ENCODE peak calls at places on chromosome 15, in eight cellular contexts. V, H, P, O, X, J, L and M are unnamed samples.

GRCh38 chr15:99101501-99101900 is 3.4 kb upstream of the SYNM start:
- DNase-seq in V (no peak), P (no peak), H (no peak), J (no peak), L (no peak), O (no peak), X (no peak), M (no peak)

GRCh38 chr15:73052679-73053397 is 575 bp downstream of the NEO1 start:
- DNase-seq in L (peak), V (peak), J (peak), P (peak), X (peak), H (no peak), O (peak), M (peak)

GRCh38 chr15:83285979-83286553 is 1.6 kb upstream of the BNC1 start:
- DNase-seq in P (no peak), H (peak), J (peak), L (no peak), X (peak), V (no peak), O (no peak), M (peak)

GRCh38 chr15:90620379-90621134 is 90.8 kb downstream of the CRTC3 start:
- DNase-seq in O (no peak), J (no peak), P (no peak), L (no peak), X (no peak), H (no peak), V (no peak), M (no peak)

GRCh38 chr15:61474796-61475195 is 245.7 kb upstream of the RORA start:
- DNase-seq in O (no peak), L (no peak), P (no peak), J (no peak), H (peak), X (no peak), V (no peak), M (no peak)

GRCh38 chr15:82933576-82933975 is 18.9 kb downstream of the HOMER2 start:
- DNase-seq in X (no peak), P (no peak), L (no peak), O (no peak), V (no peak), H (no peak), J (no peak), M (no peak)

GRCh38 chr15:100309984-100310291 is 31.8 kb downstream of the ADAMTS17 start:
- DNase-seq in J (no peak), X (no peak), L (no peak), P (no peak), V (no peak), O (no peak), H (no peak), M (no peak)

GRCh38 chr15:94670436-94671034 is 439.2 kb downstream of the MCTP2 start:
- DNase-seq in V (no peak), J (peak), H (peak), X (peak), O (no peak), P (no peak), L (peak), M (peak)

GRCh38 chr15:88618686-88619085 is 2.5 kb upstream of the AEN start:
- DNase-seq in J (no peak), L (no peak), O (no peak), V (no peak), X (no peak), P (no peak), H (no peak), M (no peak)

GRCh38 chr15:62112616-62113593 is 46.1 kb downstream of the C2CD4A start:
- DNase-seq in O (peak), L (peak), X (peak), P (no peak), H (peak), V (no peak), J (peak), M (peak)

GRCh38 chr15:45821390-45821789 is 186.6 kb downstream of the SQOR start:
- DNase-seq in X (no peak), J (no peak), V (no peak), O (no peak), P (no peak), H (no peak), L (no peak), M (no peak)

GRCh38 chr15:59917504-59918157 is 86.5 kb upstream of the FOXB1 start:
- DNase-seq in P (peak), X (peak), H (peak), J (peak), V (no peak), O (peak), L (peak), M (peak)

GRCh38 chr15:61639491-61639890 is 410.4 kb upstream of the RORA start:
- DNase-seq in P (no peak), O (no peak), H (no peak), X (no peak), L (no peak), J (no peak), V (no peak), M (no peak)

GRCh38 chr15:65372787-65373067 is 5.1 kb downstream of the IGDCC3 start:
- DNase-seq in L (peak), J (no peak), X (no peak), V (no peak), H (no peak), O (no peak), P (no peak), M (no peak)

GRCh38 chr15:26697913-26698312 is 75.0 kb downstream of the GABRB3 start:
- DNase-seq in X (no peak), V (no peak), H (no peak), P (no peak), L (no peak), J (no peak), O (no peak), M (no peak)

GRCh38 chr15:54840999-54841398 is 355.7 kb downstream of the RSL24D1 start:
- DNase-seq in O (no peak), P (no peak), V (no peak), L (no peak), J (no peak), X (no peak), H (no peak), M (no peak)

GRCh38 chr15:92711457-92711831 is 55.9 kb upstream of the FAM174B start:
- DNase-seq in P (no peak), J (no peak), V (no peak), H (no peak), L (no peak), X (no peak), O (no peak), M (no peak)

GRCh38 chr15:86162172-86162591 is 82.5 kb downstream of the AGBL1 start:
- DNase-seq in V (no peak), P (no peak), O (no peak), X (no peak), J (no peak), H (no peak), L (no peak), M (no peak)

GRCh38 chr15:45393851-45394250 is 15.5 kb upstream of the GATM start:
- DNase-seq in V (no peak), L (no peak), X (no peak), H (no peak), P (no peak), O (no peak), J (no peak), M (no peak)

GRCh38 chr15:70093481-70094309 is 4.0 kb downstream of the TLE3 start:
- DNase-seq in V (no peak), L (no peak), X (no peak), H (no peak), J (no peak), P (no peak), O (peak), M (no peak)

GRCh38 chr15:62637498-62637897 is 405.0 kb upstream of the TPM1 start:
- DNase-seq in O (no peak), V (no peak), J (no peak), L (no peak), P (no peak), H (no peak), X (no peak), M (no peak)

GRCh38 chr15:60412807-60413597 is 15.2 kb upstream of the ANXA2 start:
- DNase-seq in J (no peak), P (no peak), X (no peak), H (no peak), V (no peak), O (no peak), L (no peak), M (no peak)

GRCh38 chr15:30859091-30859874 is 44.4 kb upstream of the FAN1 start:
- DNase-seq in X (peak), P (no peak), L (peak), J (peak), H (peak), O (no peak), V (no peak), M (peak)

GRCh38 chr15:56765252-56765651 is 31.9 kb upstream of the ZNF280D start:
- DNase-seq in L (peak), O (no peak), J (peak), P (no peak), H (peak), V (no peak), X (no peak), M (no peak)

GRCh38 chr15:82544431-82544830 is 4.2 kb upstream of the RPS17 start:
- DNase-seq in H (no peak), P (no peak), L (no peak), J (no peak), X (no peak), V (no peak), O (no peak), M (no peak)

GRCh38 chr15:80749589-80749988 is 29.6 kb upstream of the CEMIP start:
- DNase-seq in X (peak), H (no peak), V (no peak), L (no peak), P (no peak), J (peak), O (no peak), M (peak)
- H3K27ac ChIP-seq in X (no peak), H (no peak), V (no peak), L (no peak), P (no peak), J (no peak), O (no peak), M (no peak)

GRCh38 chr15:67832965-67833503 is 6.8 kb downstream of the RNU6-1 start:
- DNase-seq in X (no peak), O (no peak), L (no peak), P (no peak), H (no peak), J (no peak), V (no peak), M (no peak)

GRCh38 chr15:67831363-67831762 is 6.1 kb downstream of the SKOR1 start:
- DNase-seq in V (no peak), H (no peak), P (no peak), X (no peak), J (no peak), O (no peak), L (no peak), M (no peak)

GRCh38 chr15:67834249-67834592 is 5.6 kb downstream of the RNU6-1 start:
- DNase-seq in P (no peak), V (no peak), J (no peak), H (no peak), O (no peak), L (no peak), X (no peak), M (no peak)

GRCh38 chr15:67833504-67834248 is 6.2 kb downstream of the RNU6-1 start:
- DNase-seq in L (peak), V (peak), P (peak), X (peak), O (peak), H (no peak), J (no peak), M (peak)

DNA sequence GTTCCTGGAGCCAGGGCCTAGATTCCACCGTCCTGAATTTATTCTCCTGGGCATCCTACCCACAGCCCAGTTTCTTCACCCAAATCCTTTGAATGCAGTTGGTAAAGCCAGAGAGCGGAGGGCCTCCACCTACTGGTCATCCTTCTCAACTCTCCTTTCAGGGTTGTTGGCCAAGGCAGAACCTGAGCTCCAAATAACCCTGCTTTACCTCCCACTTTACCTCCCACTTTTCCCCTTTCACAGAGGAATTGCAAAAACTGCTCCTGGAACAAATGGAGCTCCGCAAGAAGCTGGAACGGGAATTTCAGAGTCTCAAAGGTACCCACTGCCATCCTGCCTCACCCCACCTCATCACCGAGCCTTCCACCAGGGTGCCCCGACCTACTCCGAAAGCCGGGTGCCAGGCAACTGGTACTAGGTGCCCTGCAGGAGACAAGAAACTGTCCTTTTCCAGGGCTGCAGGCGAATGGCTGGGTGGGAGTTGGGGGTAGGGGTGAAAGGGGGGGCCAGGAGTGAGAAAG is 6.8 kb downstream of the SKOR1 start:
- DNase-seq in H (no peak), V (no peak), P (no peak), J (peak), X (no peak), L (no peak), O (no peak), M (no peak)
- TF ChIP-seq CTCF in H (peak), V (no peak), P (no peak), J (peak), X (peak), L (peak), O (no peak), M (no peak)

GRCh38 chr15:40591310-40591845 is 2.7 kb upstream of the KNL1 start:
- DNase-seq in L (no peak), P (no peak), V (no peak), X (no peak), O (no peak), J (no peak), H (no peak), M (no peak)
- H3K27ac ChIP-seq in L (no peak), P (no peak), V (no peak), X (no peak), O (peak), J (no peak), H (no peak), M (no peak)

GRCh38 chr15:81449836-81450474 is 75.9 kb upstream of the TMC3 start:
- DNase-seq in J (no peak), P (no peak), X (no peak), V (no peak), L (no peak), O (no peak), H (no peak), M (no peak)

DNA sequence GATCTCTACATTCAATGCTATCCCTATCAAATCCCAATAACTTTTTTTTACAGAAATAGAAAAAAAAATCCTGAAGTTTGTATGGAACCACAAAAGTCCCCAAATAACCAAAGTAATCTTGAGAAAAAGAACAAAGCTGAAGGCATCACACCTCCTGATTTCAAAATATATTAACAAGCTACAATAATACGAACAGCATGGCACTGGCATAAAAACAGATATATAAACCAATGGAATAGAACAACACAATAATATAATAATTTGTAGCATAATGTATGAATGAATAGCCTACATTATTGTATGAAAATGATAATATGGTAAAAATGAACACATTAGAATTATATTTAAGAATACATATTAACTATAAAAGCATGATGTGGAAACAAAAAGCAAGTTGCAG is 76.7 kb upstream of the TMC3 start:
- DNase-seq in L (no peak), V (no peak), J (no peak), O (no peak), H (no peak), P (no peak), X (no peak), M (no peak)
- TF ChIP-seq CTCF in L (no peak), V (no peak), J (no peak), O (no peak), H (no peak), P (no peak), X (no peak), M (no peak)

DNA sequence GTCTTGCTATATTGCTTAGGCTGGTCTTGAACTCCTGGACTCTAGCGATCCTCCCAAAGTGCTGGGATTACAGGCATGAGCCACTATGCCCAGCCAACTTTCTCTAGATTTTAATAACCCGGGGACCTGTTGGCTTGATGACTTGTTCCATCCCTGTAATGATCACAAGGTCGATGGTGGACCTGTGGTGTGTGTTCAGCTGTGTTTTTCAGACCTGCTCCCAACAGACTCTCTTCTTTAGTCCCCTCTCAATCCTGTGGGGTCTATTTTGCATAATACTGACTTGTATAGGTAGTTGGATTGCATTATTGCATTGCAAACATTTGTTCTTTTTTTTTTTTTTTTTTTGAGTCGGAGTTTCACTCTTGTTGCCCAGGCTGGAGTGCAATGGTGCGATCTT is 1.9 kb downstream of the MAP2K1 start:
- DNase-seq in L (no peak), P (no peak), J (no peak), H (no peak), V (no peak), O (no peak), X (no peak), M (no peak)
- H3K27ac ChIP-seq in L (no peak), P (no peak), J (no peak), H (no peak), V (no peak), O (no peak), X (no peak), M (peak)

GRCh38 chr15:47719730-47720129 is 2.4 kb downstream of the SEMA6D start:
- DNase-seq in L (no peak), P (no peak), H (no peak), V (no peak), X (no peak), O (no peak), J (no peak), M (no peak)

GRCh38 chr15:47715402-47715801 is 1.9 kb upstream of the SEMA6D start:
- DNase-seq in V (no peak), X (no peak), H (no peak), L (no peak), O (no peak), P (no peak), J (no peak), M (no peak)

GRCh38 chr15:47718474-47719440 is 1.5 kb downstream of the SEMA6D start:
- DNase-seq in L (peak), J (peak), P (no peak), O (no peak), V (peak), X (no peak), H (peak), M (peak)

GRCh38 chr15:47715856-47716445 is 1.4 kb upstream of the SEMA6D start:
- DNase-seq in P (no peak), V (no peak), X (no peak), H (no peak), O (no peak), L (no peak), J (peak), M (no peak)

GRCh38 chr15:47717036-47717611 is at the start of gene SEMA6D:
- DNase-seq in J (peak), H (peak), L (peak), P (no peak), O (peak), V (peak), X (peak), M (peak)
- TF ChIP-seq CTCF in J (peak), H (no peak), L (no peak), P (no peak), O (peak), V (peak), X (no peak), M (peak)